ENCODE peak calls at places on chromosome 3, in five cellular contexts. One of them, this sample, is unnamed.

GRCh38 chr3:53577486-53577885 is 83.1 kb downstream of the CACNA1D start:
- DNase-seq in activated CD8-positive, alpha-beta T cell treated with anti-CD3 and anti-CD28 coated beads for 36 hours: no peak
- DNase-seq in RPMI7951: no peak
- DNase-seq in neuronal stem cell: no peak
- DNase-seq in psoas muscle: no peak
- DNase-seq in this sample: no peak

GRCh38 chr3:90184861-90185260 is 1077.4 kb downstream of the EPHA3 start:
- DNase-seq in neuronal stem cell: no peak
- DNase-seq in activated CD8-positive, alpha-beta T cell treated with anti-CD3 and anti-CD28 coated beads for 36 hours: no peak
- DNase-seq in RPMI7951: peak; percentile 83
- DNase-seq in psoas muscle: no peak
- DNase-seq in this sample: no peak

GRCh38 chr3:170222647-170223541 is 670 bp downstream of the PRKCI start:
- DNase-seq in neuronal stem cell: peak; percentile 20
- DNase-seq in RPMI7951: peak; percentile 23
- DNase-seq in activated CD8-positive, alpha-beta T cell treated with anti-CD3 and anti-CD28 coated beads for 36 hours: peak; percentile 69
- DNase-seq in psoas muscle: no peak
- DNase-seq in this sample: peak; percentile 14

GRCh38 chr3:34011171-34012101 is 213.0 kb downstream of the PDCD6IP start:
- DNase-seq in neuronal stem cell: no peak
- DNase-seq in psoas muscle: no peak
- DNase-seq in RPMI7951: peak; percentile 22
- DNase-seq in activated CD8-positive, alpha-beta T cell treated with anti-CD3 and anti-CD28 coated beads for 36 hours: no peak
- DNase-seq in this sample: no peak

GRCh38 chr3:42129014-42129953 is 38.1 kb downstream of the TRAK1 start:
- DNase-seq in psoas muscle: no peak
- DNase-seq in neuronal stem cell: no peak
- DNase-seq in activated CD8-positive, alpha-beta T cell treated with anti-CD3 and anti-CD28 coated beads for 36 hours: no peak
- DNase-seq in RPMI7951: no peak
- DNase-seq in this sample: no peak

GRCh38 chr3:190319660-190320059 is 2.6 kb downstream of the CLDN1 start:
- DNase-seq in neuronal stem cell: no peak
- DNase-seq in activated CD8-positive, alpha-beta T cell treated with anti-CD3 and anti-CD28 coated beads for 36 hours: peak; percentile 70
- DNase-seq in psoas muscle: no peak
- DNase-seq in RPMI7951: no peak
- DNase-seq in this sample: no peak

GRCh38 chr3:129469026-129469425 is 29.0 kb downstream of the IFT122 start:
- DNase-seq in psoas muscle: no peak
- DNase-seq in RPMI7951: no peak
- DNase-seq in neuronal stem cell: no peak
- DNase-seq in activated CD8-positive, alpha-beta T cell treated with anti-CD3 and anti-CD28 coated beads for 36 hours: no peak
- DNase-seq in this sample: no peak

GRCh38 chr3:151439652-151440125 is 21.2 kb downstream of the IGSF10 start:
- DNase-seq in psoas muscle: no peak
- DNase-seq in neuronal stem cell: peak; percentile 38
- DNase-seq in RPMI7951: peak; percentile 74
- DNase-seq in activated CD8-positive, alpha-beta T cell treated with anti-CD3 and anti-CD28 coated beads for 36 hours: peak; percentile 17
- DNase-seq in this sample: no peak

GRCh38 chr3:61778095-61778494 is 216.7 kb downstream of the PTPRG start:
- DNase-seq in psoas muscle: no peak
- DNase-seq in neuronal stem cell: no peak
- DNase-seq in RPMI7951: peak; percentile 53
- DNase-seq in activated CD8-positive, alpha-beta T cell treated with anti-CD3 and anti-CD28 coated beads for 36 hours: no peak
- DNase-seq in this sample: no peak

GRCh38 chr3:53045784-53046170 is at the start of gene SFMBT1:
- DNase-seq in RPMI7951: peak; percentile 68
- DNase-seq in activated CD8-positive, alpha-beta T cell treated with anti-CD3 and anti-CD28 coated beads for 36 hours: peak; percentile 74
- DNase-seq in psoas muscle: peak; percentile 86
- DNase-seq in neuronal stem cell: peak; percentile 76
- DNase-seq in this sample: peak; percentile 45

GRCh38 chr3:128426128-128426921 is 40.4 kb downstream of the DNAJB8 start:
- DNase-seq in activated CD8-positive, alpha-beta T cell treated with anti-CD3 and anti-CD28 coated beads for 36 hours: peak; percentile 55
- DNase-seq in RPMI7951: no peak
- DNase-seq in neuronal stem cell: peak; percentile 60
- DNase-seq in psoas muscle: peak; percentile 68
- DNase-seq in this sample: peak; percentile 53

GRCh38 chr3:107916166-107916565 is 174.7 kb downstream of the CD47 start:
- DNase-seq in activated CD8-positive, alpha-beta T cell treated with anti-CD3 and anti-CD28 coated beads for 36 hours: no peak
- DNase-seq in psoas muscle: no peak
- DNase-seq in neuronal stem cell: no peak
- DNase-seq in RPMI7951: no peak
- DNase-seq in this sample: no peak